ENCODE peak calls at places on chromosomes 7 and 10, in six cellular contexts. C is neural progenitor cell, N is fibroblast of lung, W is SK-N-SH, L is heart right ventricle, Q is left ventricle myocardium inferior. U is an unnamed sample.

GRCh38 chr7:137984181-137985041 is 17.5 kb downstream of the CREB3L2 start:
- DNase-seq in C (no peak), N (no peak), W (no peak), L (no peak), Q (no peak), U (no peak)

GRCh38 chr7:74246497-74246896 is 7.7 kb downstream of the RFC2 start:
- DNase-seq in C (no peak), N (no peak), W (no peak), L (no peak), Q (no peak), U (no peak)

GRCh38 chr10:116892873-116893685 is 43.8 kb downstream of the ENO4 start:
- DNase-seq in C (peak), N (peak), W (no peak), L (no peak), Q (no peak), U (no peak)

GRCh38 chr7:107262857-107263256 is 94.1 kb downstream of the HBP1 start:
- DNase-seq in C (no peak), N (no peak), W (no peak), L (peak), Q (no peak), U (no peak)

GRCh38 chr7:43199333-43199732 is 86.9 kb downstream of the HECW1 start:
- DNase-seq in C (no peak), N (peak), W (no peak), L (no peak), Q (no peak), U (no peak)

GRCh38 chr7:98418636-98419315 is 17.9 kb upstream of the BAIAP2L1 start:
- DNase-seq in C (no peak), N (peak), W (peak), L (no peak), Q (no peak), U (peak)

GRCh38 chr10:117980216-117980615 is 66.5 kb downstream of the RAB11FIP2 start:
- DNase-seq in C (no peak), N (peak), W (no peak), L (no peak), Q (no peak), U (no peak)

GRCh38 chr7:74371381-74372059 is 82.2 kb upstream of the GTF2IRD1 start:
- DNase-seq in C (peak), N (peak), W (no peak), L (no peak), Q (no peak), U (no peak)

GRCh38 chr7:73738220-73738611 is 386 bp downstream of the ABHD11 start:
- DNase-seq in C (peak), N (peak), W (peak), L (no peak), Q (peak), U (no peak)

GRCh38 chr7:14902589-14902963 is at the start of gene DGKB:
- DNase-seq in C (peak), N (peak), W (peak), L (peak), Q (peak), U (no peak)

GRCh38 chr10:66202101-66202500 is 723.7 kb upstream of the LRRTM3 start:
- DNase-seq in C (no peak), N (no peak), W (no peak), L (no peak), Q (no peak), U (no peak)

GRCh38 chr7:28181921-28182517 is 1.4 kb upstream of the JAZF1 start:
- DNase-seq in C (no peak), N (no peak), W (no peak), L (no peak), Q (no peak), U (no peak)

GRCh38 chr7:15922002-15922401 is 235.5 kb upstream of the MEOX2 start:
- DNase-seq in C (no peak), N (peak), W (no peak), L (no peak), Q (no peak), U (no peak)

GRCh38 chr10:33655921-33656320 is 321.5 kb upstream of the NRP1 start:
- DNase-seq in C (no peak), N (no peak), W (no peak), L (no peak), Q (no peak), U (no peak)

GRCh38 chr10:116215651-116216050 is 57.4 kb downstream of the GFRA1 start:
- DNase-seq in C (no peak), N (no peak), W (no peak), L (no peak), Q (no peak), U (no peak)

GRCh38 chr7:51269321-51269720 is 47.3 kb downstream of the COBL start:
- DNase-seq in C (no peak), N (no peak), W (no peak), L (no peak), Q (no peak), U (no peak)

GRCh38 chr10:112227331-112227961 is 43.9 kb upstream of the GPAM start:
- DNase-seq in C (no peak), N (peak), W (no peak), L (no peak), Q (no peak), U (no peak)

GRCh38 chr10:116272497-116273221 is at the start of gene GFRA1:
- DNase-seq in C (peak), N (peak), W (peak), L (no peak), Q (peak), U (no peak)

GRCh38 chr7:100465702-100466311 is 1.7 kb upstream of the SPACDR start:
- DNase-seq in C (peak), N (peak), W (peak), L (peak), Q (peak), U (no peak)

GRCh38 chr7:55526770-55527169 is 45.5 kb downstream of the VOPP1 start:
- DNase-seq in C (peak), N (no peak), W (no peak), L (no peak), Q (no peak), U (no peak)

GRCh38 chr10:123126246-123126645 is 9.5 kb upstream of the HMX3 start:
- DNase-seq in C (no peak), N (no peak), W (no peak), L (no peak), Q (no peak), U (no peak)

GRCh38 chr10:97425964-97426775 is at the start of gene PGAM1:
- DNase-seq in C (peak), N (peak), W (peak), L (peak), Q (peak), U (peak)

GRCh38 chr7:28068811-28069216 is 111.8 kb downstream of the JAZF1 start:
- DNase-seq in C (no peak), N (peak), W (no peak), L (no peak), Q (no peak), U (no peak)

GRCh38 chr10:129863231-129863663 is 100.8 kb downstream of the EBF3 start:
- DNase-seq in C (peak), N (no peak), W (peak), L (no peak), Q (no peak), U (no peak)

GRCh38 chr10:116594525-116595035 is 3.8 kb downstream of the PNLIPRP1 start:
- DNase-seq in C (no peak), N (no peak), W (no peak), L (no peak), Q (no peak), U (no peak)

GRCh38 chr7:150402671-150403321 is 23.7 kb downstream of the ZNF775 start:
- DNase-seq in C (no peak), N (no peak), W (no peak), L (no peak), Q (no peak), U (no peak)

GRCh38 chr7:150404172-150404784 is 25.1 kb downstream of the ZNF775 start:
- DNase-seq in C (no peak), N (no peak), W (no peak), L (no peak), Q (no peak), U (no peak)

GRCh38 chr7:150401861-150402631 is 22.9 kb downstream of the ZNF775 start:
- DNase-seq in C (peak), N (no peak), W (no peak), L (no peak), Q (no peak), U (no peak)

GRCh38 chr7:150404785-150405583 is 25.9 kb downstream of the ZNF775 start:
- DNase-seq in C (peak), N (peak), W (peak), L (peak), Q (peak), U (no peak)

DNA sequence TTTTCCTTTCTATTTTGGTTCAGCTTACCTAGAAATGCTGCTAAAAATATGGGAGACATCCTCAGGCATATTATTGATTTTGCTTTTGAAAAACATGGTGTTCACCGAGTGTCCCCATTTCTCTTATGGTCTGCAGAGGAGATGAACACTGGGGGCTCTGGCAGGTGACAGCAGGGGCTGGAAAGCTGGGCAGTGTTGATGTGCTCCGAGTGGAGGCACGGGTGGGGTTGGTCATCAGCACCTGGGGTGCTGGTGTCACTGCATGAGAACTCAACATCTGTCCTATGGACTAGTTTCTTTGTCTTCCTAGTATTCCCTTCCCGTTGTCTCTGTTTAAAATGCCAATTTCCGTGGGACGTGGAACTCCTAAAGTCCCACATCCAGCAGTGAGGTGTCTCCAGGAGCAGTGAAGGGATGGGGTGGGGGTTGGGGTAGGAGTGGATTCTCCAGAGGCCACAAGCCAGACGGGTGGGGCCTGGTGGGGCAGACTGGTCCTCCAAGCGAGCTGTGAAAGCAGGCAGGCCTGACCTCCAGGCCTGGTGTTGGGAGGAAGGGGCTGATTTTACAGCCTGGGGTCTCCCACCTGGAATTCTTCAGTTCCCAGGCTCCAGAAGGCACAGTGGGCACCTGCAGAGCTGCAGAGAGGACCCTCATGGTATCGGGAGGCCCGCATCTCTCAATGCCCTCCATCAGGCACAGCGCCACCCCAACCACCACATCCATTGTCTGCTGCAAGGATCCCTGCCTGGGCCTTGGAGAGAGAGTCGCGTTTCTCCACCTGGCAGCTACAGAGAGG is 24.4 kb downstream of the ZNF775 start:
- DNase-seq in C (no peak), N (no peak), W (no peak), L (no peak), Q (no peak), U (no peak)
- H3K27ac ChIP-seq in C (no peak), N (no peak), W (peak), L (peak), Q (peak), U (no peak)

DNA sequence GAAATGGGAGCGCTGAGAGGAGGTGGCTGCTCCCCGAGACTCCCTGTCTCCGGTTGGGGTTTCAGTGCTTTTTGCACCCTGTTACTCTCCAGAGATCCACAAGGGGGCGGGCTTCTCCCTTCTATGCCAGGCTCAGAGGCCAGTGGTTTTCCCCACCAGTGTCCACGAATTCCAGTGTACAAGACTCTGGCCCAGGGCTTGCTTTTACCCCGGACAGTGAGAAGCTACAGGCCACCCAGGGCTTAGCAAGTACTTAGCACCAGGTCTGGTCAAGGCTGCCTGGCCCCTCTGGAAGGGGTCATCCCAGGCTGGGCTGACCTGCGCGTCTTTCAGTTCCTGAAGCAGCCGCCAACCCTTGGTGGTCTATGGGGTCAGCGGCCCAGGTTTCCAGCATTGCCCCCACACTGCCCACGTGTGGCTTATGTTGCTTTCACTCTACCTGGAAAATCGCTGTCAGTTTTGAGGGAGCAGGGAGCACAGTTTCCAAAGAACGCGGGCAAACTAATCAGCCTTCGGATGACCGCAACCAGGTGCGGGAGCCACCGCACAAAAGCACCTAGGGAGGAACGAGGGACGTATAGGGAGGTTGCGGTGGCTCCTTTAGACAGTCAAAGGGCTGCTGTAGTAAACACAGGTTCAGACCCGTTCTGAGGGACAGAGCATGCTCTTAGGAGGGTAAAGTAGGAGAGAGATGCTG is 6.8 kb downstream of the CYP26A1 start:
- DNase-seq in C (peak), N (peak), W (peak), L (peak), Q (peak), U (no peak)
- H3K4me3 ChIP-seq in C (no peak), N (no peak), W (peak), L (no peak), Q (no peak), U (no peak)

DNA sequence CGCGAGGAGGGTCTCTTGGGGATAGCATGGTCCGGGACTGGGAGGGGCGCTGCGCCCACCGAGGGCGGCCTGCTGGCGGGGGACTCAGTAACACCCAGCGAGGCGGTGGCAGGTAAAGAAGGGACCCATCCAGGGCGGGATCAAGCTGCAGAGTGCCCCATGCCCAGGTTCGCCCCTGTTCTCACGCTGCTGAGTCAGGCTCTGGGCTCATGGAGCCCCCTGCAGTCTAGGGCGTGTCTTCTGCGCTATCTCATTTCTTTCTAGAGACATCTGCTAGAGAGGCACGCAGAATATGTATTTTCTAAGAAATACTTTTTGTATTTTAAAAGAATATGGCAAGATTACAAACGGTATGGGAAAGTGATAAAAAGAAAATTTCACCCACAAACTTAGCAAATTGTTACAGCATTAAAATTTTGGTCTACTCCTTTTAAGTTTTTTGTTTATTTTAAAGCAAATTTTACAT is 933 bp downstream of the EPDR1 start:
- DNase-seq in C (peak), N (no peak), W (peak), L (no peak), Q (peak), U (no peak)
- H3K27ac ChIP-seq in C (no peak), N (no peak), W (peak), L (peak), Q (peak), U (no peak)

GRCh38 chr7:1536768-1537630 is 6.5 kb downstream of the MAFK start:
- DNase-seq in C (peak), N (peak), W (peak), L (peak), Q (peak), U (peak)
- H3K4me3 ChIP-seq in C (no peak), N (peak), W (peak), L (peak), Q (peak), U (peak)

GRCh38 chr10:101816375-101816773 is 1.9 kb downstream of the OGA start:
- DNase-seq in C (no peak), N (no peak), W (no peak), L (no peak), Q (no peak), U (no peak)
- H3K27ac ChIP-seq in C (no peak), N (peak), W (peak), L (peak), Q (peak), U (peak)

DNA sequence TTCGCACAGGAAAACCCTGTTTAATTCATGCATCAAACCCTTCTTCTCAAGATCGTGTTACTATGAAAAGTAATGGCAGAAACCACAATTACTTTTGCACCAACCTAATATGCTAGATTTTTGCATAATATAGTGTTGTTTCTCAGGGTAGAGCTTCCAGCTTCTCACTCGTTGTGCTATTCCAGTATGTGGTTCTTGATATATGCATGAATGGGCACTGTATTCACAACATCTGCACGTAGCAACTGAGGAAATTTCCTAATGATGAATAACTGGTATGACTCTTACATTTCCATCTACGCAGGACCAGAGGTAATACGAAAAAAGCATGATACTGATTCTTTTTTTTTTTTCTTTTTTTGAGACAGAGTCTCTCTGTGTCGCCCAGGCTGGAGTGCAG is 326.6 kb upstream of the GALNT17 start:
- DNase-seq in C (no peak), N (no peak), W (no peak), L (no peak), Q (no peak), U (no peak)
- H3K4me3 ChIP-seq in C (no peak), N (no peak), W (no peak), L (no peak), Q (no peak), U (no peak)

GRCh38 chr7:150715738-150716137 is 675 bp upstream of the GIMAP1 start:
- DNase-seq in C (no peak), N (no peak), W (no peak), L (no peak), Q (no peak), U (no peak)
- H3K27ac ChIP-seq in C (no peak), N (no peak), W (no peak), L (peak), Q (peak), U (no peak)

U was measured in RWPE2.